ENCODE peak calls at places on chromosomes 12 and 14, in seven cellular contexts. One of them, this sample, is unnamed.

GRCh38 chr14:60971271-60971670 is 9.6 kb downstream of the TRMT5 start:
- DNase-seq in HCT116: no peak
- DNase-seq in ovary: no peak
- DNase-seq in stomach: no peak
- DNase-seq in CD4-positive, alpha-beta T cell: no peak
- DNase-seq in mammary epithelial cell: no peak
- DNase-seq in pancreas: no peak
- DNase-seq in this sample: no peak

GRCh38 chr12:119594772-119595445 is 1.3 kb downstream of the TMEM233 start:
- DNase-seq in HCT116: no peak
- DNase-seq in ovary: no peak
- DNase-seq in stomach: no peak
- DNase-seq in CD4-positive, alpha-beta T cell: no peak
- DNase-seq in mammary epithelial cell: no peak
- DNase-seq in pancreas: no peak
- DNase-seq in this sample: no peak

GRCh38 chr12:53862831-53863230 is 75.8 kb upstream of the HOXC13 start:
- DNase-seq in HCT116: no peak
- DNase-seq in ovary: no peak
- DNase-seq in stomach: no peak
- DNase-seq in CD4-positive, alpha-beta T cell: no peak
- DNase-seq in mammary epithelial cell: peak; percentile 69
- DNase-seq in pancreas: no peak
- DNase-seq in this sample: no peak

GRCh38 chr12:55017421-55017820 is 2.4 kb upstream of the NEUROD4 start:
- DNase-seq in HCT116: no peak
- DNase-seq in ovary: no peak
- DNase-seq in stomach: no peak
- DNase-seq in CD4-positive, alpha-beta T cell: no peak
- DNase-seq in mammary epithelial cell: no peak
- DNase-seq in pancreas: no peak
- DNase-seq in this sample: no peak

GRCh38 chr14:99595034-99595433 is 9.0 kb downstream of the CCDC85C start:
- DNase-seq in HCT116: no peak
- DNase-seq in ovary: no peak
- DNase-seq in stomach: no peak
- DNase-seq in CD4-positive, alpha-beta T cell: no peak
- DNase-seq in mammary epithelial cell: no peak
- DNase-seq in pancreas: no peak
- DNase-seq in this sample: no peak

GRCh38 chr12:99137124-99137845 is 492.2 kb downstream of the APAF1 start:
- DNase-seq in HCT116: no peak
- DNase-seq in ovary: no peak
- DNase-seq in stomach: no peak
- DNase-seq in CD4-positive, alpha-beta T cell: no peak
- DNase-seq in mammary epithelial cell: no peak
- DNase-seq in pancreas: no peak
- DNase-seq in this sample: no peak

GRCh38 chr12:4780624-4781023 is 60.4 kb downstream of the GALNT8 start:
- DNase-seq in HCT116: no peak
- DNase-seq in ovary: no peak
- DNase-seq in stomach: no peak
- DNase-seq in CD4-positive, alpha-beta T cell: no peak
- DNase-seq in mammary epithelial cell: no peak
- DNase-seq in pancreas: no peak
- DNase-seq in this sample: peak; percentile 54

GRCh38 chr12:56385873-56386272 is 23.2 kb upstream of the APOF start:
- DNase-seq in HCT116: peak; percentile 3
- DNase-seq in ovary: no peak
- DNase-seq in stomach: peak; percentile 71
- DNase-seq in CD4-positive, alpha-beta T cell: no peak
- DNase-seq in mammary epithelial cell: peak; percentile 47
- DNase-seq in pancreas: peak; percentile 43
- DNase-seq in this sample: no peak

GRCh38 chr14:96623676-96624484 is 121.7 kb downstream of the PAPOLA start:
- DNase-seq in HCT116: no peak
- DNase-seq in ovary: no peak
- DNase-seq in stomach: no peak
- DNase-seq in CD4-positive, alpha-beta T cell: no peak
- DNase-seq in mammary epithelial cell: no peak
- DNase-seq in pancreas: no peak
- DNase-seq in this sample: no peak

GRCh38 chr12:113161415-113162016 is 12.0 kb downstream of the CFAP73 start:
- DNase-seq in HCT116: peak; percentile 74
- DNase-seq in ovary: no peak
- DNase-seq in stomach: no peak
- DNase-seq in CD4-positive, alpha-beta T cell: no peak
- DNase-seq in mammary epithelial cell: no peak
- DNase-seq in pancreas: no peak
- DNase-seq in this sample: no peak

GRCh38 chr14:69320581-69321365 is 60.8 kb downstream of the GALNT16 start:
- DNase-seq in HCT116: no peak
- DNase-seq in ovary: no peak
- DNase-seq in stomach: no peak
- DNase-seq in CD4-positive, alpha-beta T cell: peak; percentile 25
- DNase-seq in mammary epithelial cell: no peak
- DNase-seq in pancreas: no peak
- DNase-seq in this sample: no peak

GRCh38 chr14:76950043-76951020 is 78.2 kb downstream of the IRF2BPL start:
- DNase-seq in HCT116: no peak
- DNase-seq in ovary: no peak
- DNase-seq in stomach: no peak
- DNase-seq in CD4-positive, alpha-beta T cell: no peak
- DNase-seq in mammary epithelial cell: no peak
- DNase-seq in pancreas: peak; percentile 47
- DNase-seq in this sample: no peak

GRCh38 chr14:104253223-104253822 is 114.9 kb downstream of the KIF26A start:
- DNase-seq in HCT116: no peak
- DNase-seq in ovary: no peak
- DNase-seq in stomach: no peak
- DNase-seq in CD4-positive, alpha-beta T cell: no peak
- DNase-seq in mammary epithelial cell: no peak
- DNase-seq in pancreas: peak; percentile 5
- DNase-seq in this sample: no peak

GRCh38 chr12:3186546-3187237 is 109.5 kb downstream of the TSPAN9 start:
- DNase-seq in HCT116: no peak
- DNase-seq in ovary: no peak
- DNase-seq in stomach: no peak
- DNase-seq in CD4-positive, alpha-beta T cell: no peak
- DNase-seq in mammary epithelial cell: no peak
- DNase-seq in pancreas: no peak
- DNase-seq in this sample: no peak

GRCh38 chr12:3182426-3182825 is 105.2 kb downstream of the TSPAN9 start:
- DNase-seq in HCT116: no peak
- DNase-seq in ovary: no peak
- DNase-seq in stomach: no peak
- DNase-seq in CD4-positive, alpha-beta T cell: no peak
- DNase-seq in mammary epithelial cell: no peak
- DNase-seq in pancreas: no peak
- DNase-seq in this sample: no peak

GRCh38 chr12:3187846-3188755 is 110.9 kb downstream of the TSPAN9 start:
- DNase-seq in HCT116: no peak
- DNase-seq in ovary: no peak
- DNase-seq in stomach: peak; percentile 36
- DNase-seq in CD4-positive, alpha-beta T cell: no peak
- DNase-seq in mammary epithelial cell: no peak
- DNase-seq in pancreas: no peak
- DNase-seq in this sample: no peak

GRCh38 chr12:3185260-3185870 is 108.2 kb downstream of the TSPAN9 start:
- DNase-seq in HCT116: no peak
- DNase-seq in ovary: no peak
- DNase-seq in stomach: no peak
- DNase-seq in CD4-positive, alpha-beta T cell: no peak
- DNase-seq in mammary epithelial cell: no peak
- DNase-seq in pancreas: no peak
- DNase-seq in this sample: no peak

GRCh38 chr12:3184485-3184884 is 107.3 kb downstream of the TSPAN9 start:
- DNase-seq in HCT116: no peak
- DNase-seq in ovary: no peak
- DNase-seq in stomach: no peak
- DNase-seq in CD4-positive, alpha-beta T cell: no peak
- DNase-seq in mammary epithelial cell: no peak
- DNase-seq in pancreas: no peak
- DNase-seq in this sample: no peak
- H3K27ac ChIP-seq in HCT116: no peak overlapping the region
- H3K27ac ChIP-seq in ovary: no peak overlapping the region
- H3K27ac ChIP-seq in stomach: no peak overlapping the region
- H3K27ac ChIP-seq in CD4-positive, alpha-beta T cell: no peak overlapping the region
- H3K27ac ChIP-seq in mammary epithelial cell: no peak overlapping the region
- H3K27ac ChIP-seq in pancreas: no peak overlapping the region
- H3K27ac ChIP-seq in this sample: no peak overlapping the region

DNA sequence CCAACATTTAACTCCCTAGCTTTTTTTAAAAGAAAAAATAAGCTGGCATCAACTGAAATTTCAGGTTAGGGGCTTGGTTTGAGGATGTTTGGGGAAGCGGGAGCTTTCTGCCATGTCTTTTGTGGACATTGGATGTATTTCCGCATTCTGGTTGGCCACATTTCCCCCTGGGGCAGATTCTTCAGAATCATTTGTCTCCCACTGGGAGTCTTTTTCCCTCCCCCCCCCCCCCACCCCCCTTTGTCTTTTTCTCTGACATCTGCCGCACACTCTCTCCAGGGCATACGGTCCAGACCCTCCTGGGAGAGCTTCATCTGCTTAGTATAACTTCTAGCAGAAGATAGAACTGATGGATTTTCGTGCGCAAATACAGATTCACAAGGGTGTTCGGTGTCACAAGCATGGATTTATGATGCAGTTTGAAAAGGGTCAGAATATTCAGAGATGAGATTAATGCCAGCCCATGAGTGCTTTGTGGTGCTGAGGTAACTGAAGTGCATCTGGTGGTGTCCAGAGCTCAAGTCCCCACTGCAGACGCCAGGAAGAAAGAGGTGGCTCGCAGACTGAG is 40.2 kb downstream of the ETV6 start:
- DNase-seq in HCT116: no peak
- DNase-seq in ovary: no peak
- DNase-seq in stomach: no peak
- DNase-seq in CD4-positive, alpha-beta T cell: no peak
- DNase-seq in mammary epithelial cell: no peak
- DNase-seq in pancreas: no peak
- DNase-seq in this sample: no peak
- H3K27ac ChIP-seq in HCT116: no peak overlapping the region
- H3K27ac ChIP-seq in ovary: no peak overlapping the region
- H3K27ac ChIP-seq in stomach: no peak overlapping the region
- H3K27ac ChIP-seq in CD4-positive, alpha-beta T cell: no peak overlapping the region
- H3K27ac ChIP-seq in mammary epithelial cell: no peak overlapping the region
- H3K27ac ChIP-seq in pancreas: no peak overlapping the region
- H3K27ac ChIP-seq in this sample: no peak overlapping the region

GRCh38 chr14:98146416-98146815 is 1125.6 kb downstream of the BCL11B start:
- DNase-seq in HCT116: no peak
- DNase-seq in ovary: no peak
- DNase-seq in stomach: no peak
- DNase-seq in CD4-positive, alpha-beta T cell: no peak
- DNase-seq in mammary epithelial cell: no peak
- DNase-seq in pancreas: no peak
- DNase-seq in this sample: no peak

GRCh38 chr14:98140862-98141261 is 1131.1 kb downstream of the BCL11B start:
- DNase-seq in HCT116: no peak
- DNase-seq in ovary: no peak
- DNase-seq in stomach: no peak
- DNase-seq in CD4-positive, alpha-beta T cell: no peak
- DNase-seq in mammary epithelial cell: no peak
- DNase-seq in pancreas: no peak
- DNase-seq in this sample: no peak

GRCh38 chr14:98138666-98139065 is 1133.3 kb downstream of the BCL11B start:
- DNase-seq in HCT116: peak; percentile 1
- DNase-seq in ovary: no peak
- DNase-seq in stomach: no peak
- DNase-seq in CD4-positive, alpha-beta T cell: peak; percentile 66
- DNase-seq in mammary epithelial cell: peak; percentile 25
- DNase-seq in pancreas: peak; percentile 23
- DNase-seq in this sample: no peak

GRCh38 chr14:98144964-98145363 is 1127.0 kb downstream of the BCL11B start:
- DNase-seq in HCT116: no peak
- DNase-seq in ovary: no peak
- DNase-seq in stomach: no peak
- DNase-seq in CD4-positive, alpha-beta T cell: no peak
- DNase-seq in mammary epithelial cell: peak; percentile 2
- DNase-seq in pancreas: no peak
- DNase-seq in this sample: no peak

DNA sequence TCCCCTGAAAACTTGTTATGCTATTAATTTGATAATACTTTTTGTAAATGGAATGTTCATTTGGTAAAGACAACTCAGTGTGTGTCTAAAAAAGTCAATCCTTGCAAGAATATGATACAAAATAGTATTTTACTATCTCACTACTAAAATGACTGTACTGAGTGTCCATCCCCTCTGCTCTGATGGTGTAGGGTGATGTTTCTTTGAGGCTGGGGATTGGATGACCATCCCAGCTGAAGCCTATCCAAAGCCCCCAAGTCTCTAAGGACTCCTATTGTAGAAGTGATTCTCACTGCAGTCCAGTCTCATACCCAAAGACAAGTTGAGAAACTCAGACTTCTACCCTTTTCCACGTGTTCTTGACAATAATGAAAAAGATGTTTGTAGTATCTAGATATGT is 1128.4 kb downstream of the BCL11B start:
- DNase-seq in HCT116: no peak
- DNase-seq in ovary: no peak
- DNase-seq in stomach: no peak
- DNase-seq in CD4-positive, alpha-beta T cell: no peak
- DNase-seq in mammary epithelial cell: no peak
- DNase-seq in pancreas: no peak
- DNase-seq in this sample: no peak
- H3K27ac ChIP-seq in HCT116: no peak overlapping the region
- H3K27ac ChIP-seq in ovary: no peak overlapping the region
- H3K27ac ChIP-seq in stomach: no peak overlapping the region
- H3K27ac ChIP-seq in CD4-positive, alpha-beta T cell: no peak overlapping the region
- H3K27ac ChIP-seq in mammary epithelial cell: no peak overlapping the region
- H3K27ac ChIP-seq in pancreas: no peak overlapping the region
- H3K27ac ChIP-seq in this sample: no peak overlapping the region

GRCh38 chr12:130878193-130879185 is 6.6 kb downstream of the RAN start:
- DNase-seq in HCT116: no peak
- DNase-seq in ovary: no peak
- DNase-seq in stomach: no peak
- DNase-seq in CD4-positive, alpha-beta T cell: no peak
- DNase-seq in mammary epithelial cell: no peak
- DNase-seq in pancreas: no peak
- DNase-seq in this sample: no peak

GRCh38 chr12:130879212-130879686 is 7.4 kb downstream of the RAN start:
- DNase-seq in HCT116: no peak
- DNase-seq in ovary: no peak
- DNase-seq in stomach: no peak
- DNase-seq in CD4-positive, alpha-beta T cell: no peak
- DNase-seq in mammary epithelial cell: no peak
- DNase-seq in pancreas: no peak
- DNase-seq in this sample: no peak

GRCh38 chr12:130881046-130881445 is 9.2 kb downstream of the RAN start:
- DNase-seq in HCT116: no peak
- DNase-seq in ovary: no peak
- DNase-seq in stomach: no peak
- DNase-seq in CD4-positive, alpha-beta T cell: no peak
- DNase-seq in mammary epithelial cell: no peak
- DNase-seq in pancreas: no peak
- DNase-seq in this sample: no peak

GRCh38 chr12:130880411-130880885 is 8.6 kb downstream of the RAN start:
- DNase-seq in HCT116: no peak
- DNase-seq in ovary: no peak
- DNase-seq in stomach: no peak
- DNase-seq in CD4-positive, alpha-beta T cell: no peak
- DNase-seq in mammary epithelial cell: no peak
- DNase-seq in pancreas: no peak
- DNase-seq in this sample: no peak

GRCh38 chr12:130879781-130880389 is 8.0 kb downstream of the RAN start:
- DNase-seq in HCT116: no peak
- DNase-seq in ovary: no peak
- DNase-seq in stomach: no peak
- DNase-seq in CD4-positive, alpha-beta T cell: no peak
- DNase-seq in mammary epithelial cell: no peak
- DNase-seq in pancreas: no peak
- DNase-seq in this sample: no peak
- H3K27ac ChIP-seq in HCT116: no peak overlapping the region
- H3K27ac ChIP-seq in ovary: no peak overlapping the region
- H3K27ac ChIP-seq in stomach: no peak overlapping the region
- H3K27ac ChIP-seq in CD4-positive, alpha-beta T cell: no peak overlapping the region
- H3K27ac ChIP-seq in mammary epithelial cell: no peak overlapping the region
- H3K27ac ChIP-seq in pancreas: no peak overlapping the region
- H3K27ac ChIP-seq in this sample: no peak overlapping the region